ENCODE peak calls at places on chromosome 7, in five cellular contexts. One of them, this sample, is unnamed.

GRCh38 chr7:101534015-101534803 is 94.9 kb downstream of the MYL10 start:
- ATAC-seq in activated naive CD4-positive, alpha-beta T cell treated with anti-CD3 and anti-CD28 coated beads, Interleukin-2, amount 50 U/mL, for 72 hours: no peak
- ATAC-seq in stimulated activated effector memory CD8-positive, alpha-beta T cell treated with anti-CD3 and anti-CD28 coated beads, Interleukin-12 subunit alpha, Interleukin-12 subunit beta, amount 100 ng/mL, for 72 hours: no peak
- ATAC-seq in foreskin keratinocyte: no peak
- ATAC-seq in activated T-helper 17 cell treated with anti-CD3 and anti-CD28 coated beads, Interleukin-2, amount 50 U/mL, for 72 hours: no peak
- ATAC-seq in this sample: no peak

GRCh38 chr7:90816511-90817142 is 220.5 kb downstream of the CDK14 start:
- ATAC-seq in activated naive CD4-positive, alpha-beta T cell treated with anti-CD3 and anti-CD28 coated beads, Interleukin-2, amount 50 U/mL, for 72 hours: peak
- ATAC-seq in stimulated activated effector memory CD8-positive, alpha-beta T cell treated with anti-CD3 and anti-CD28 coated beads, Interleukin-12 subunit alpha, Interleukin-12 subunit beta, amount 100 ng/mL, for 72 hours: peak
- ATAC-seq in foreskin keratinocyte: peak
- ATAC-seq in activated T-helper 17 cell treated with anti-CD3 and anti-CD28 coated beads, Interleukin-2, amount 50 U/mL, for 72 hours: peak
- ATAC-seq in this sample: peak

GRCh38 chr7:32501522-32501921 is 6.2 kb downstream of the AVL9 start:
- ATAC-seq in foreskin keratinocyte: peak
- ATAC-seq in stimulated activated effector memory CD8-positive, alpha-beta T cell treated with anti-CD3 and anti-CD28 coated beads, Interleukin-12 subunit alpha, Interleukin-12 subunit beta, amount 100 ng/mL, for 72 hours: no peak
- ATAC-seq in activated naive CD4-positive, alpha-beta T cell treated with anti-CD3 and anti-CD28 coated beads, Interleukin-2, amount 50 U/mL, for 72 hours: no peak
- ATAC-seq in activated T-helper 17 cell treated with anti-CD3 and anti-CD28 coated beads, Interleukin-2, amount 50 U/mL, for 72 hours: peak
- ATAC-seq in this sample: no peak

GRCh38 chr7:134811798-134812197 is 32.4 kb downstream of the CALD1 start:
- ATAC-seq in activated T-helper 17 cell treated with anti-CD3 and anti-CD28 coated beads, Interleukin-2, amount 50 U/mL, for 72 hours: no peak
- ATAC-seq in stimulated activated effector memory CD8-positive, alpha-beta T cell treated with anti-CD3 and anti-CD28 coated beads, Interleukin-12 subunit alpha, Interleukin-12 subunit beta, amount 100 ng/mL, for 72 hours: no peak
- ATAC-seq in activated naive CD4-positive, alpha-beta T cell treated with anti-CD3 and anti-CD28 coated beads, Interleukin-2, amount 50 U/mL, for 72 hours: no peak
- ATAC-seq in foreskin keratinocyte: no peak
- ATAC-seq in this sample: no peak

GRCh38 chr7:132666076-132666775 is 90.0 kb upstream of the PLXNA4 start:
- ATAC-seq in activated T-helper 17 cell treated with anti-CD3 and anti-CD28 coated beads, Interleukin-2, amount 50 U/mL, for 72 hours: peak
- ATAC-seq in foreskin keratinocyte: no peak
- ATAC-seq in stimulated activated effector memory CD8-positive, alpha-beta T cell treated with anti-CD3 and anti-CD28 coated beads, Interleukin-12 subunit alpha, Interleukin-12 subunit beta, amount 100 ng/mL, for 72 hours: peak
- ATAC-seq in activated naive CD4-positive, alpha-beta T cell treated with anti-CD3 and anti-CD28 coated beads, Interleukin-2, amount 50 U/mL, for 72 hours: peak
- ATAC-seq in this sample: no peak

GRCh38 chr7:29573594-29573993 is 10.0 kb downstream of the PRR15 start:
- ATAC-seq in stimulated activated effector memory CD8-positive, alpha-beta T cell treated with anti-CD3 and anti-CD28 coated beads, Interleukin-12 subunit alpha, Interleukin-12 subunit beta, amount 100 ng/mL, for 72 hours: no peak
- ATAC-seq in foreskin keratinocyte: no peak
- ATAC-seq in activated T-helper 17 cell treated with anti-CD3 and anti-CD28 coated beads, Interleukin-2, amount 50 U/mL, for 72 hours: no peak
- ATAC-seq in activated naive CD4-positive, alpha-beta T cell treated with anti-CD3 and anti-CD28 coated beads, Interleukin-2, amount 50 U/mL, for 72 hours: no peak
- ATAC-seq in this sample: no peak

GRCh38 chr7:30445770-30446169 is 32.8 kb downstream of the NOD1 start:
- ATAC-seq in foreskin keratinocyte: no peak
- ATAC-seq in stimulated activated effector memory CD8-positive, alpha-beta T cell treated with anti-CD3 and anti-CD28 coated beads, Interleukin-12 subunit alpha, Interleukin-12 subunit beta, amount 100 ng/mL, for 72 hours: peak
- ATAC-seq in activated T-helper 17 cell treated with anti-CD3 and anti-CD28 coated beads, Interleukin-2, amount 50 U/mL, for 72 hours: peak
- ATAC-seq in activated naive CD4-positive, alpha-beta T cell treated with anti-CD3 and anti-CD28 coated beads, Interleukin-2, amount 50 U/mL, for 72 hours: peak
- ATAC-seq in this sample: peak

GRCh38 chr7:45983720-45984032 is 62.6 kb upstream of the IGFBP3 start:
- ATAC-seq in foreskin keratinocyte: no peak
- ATAC-seq in activated naive CD4-positive, alpha-beta T cell treated with anti-CD3 and anti-CD28 coated beads, Interleukin-2, amount 50 U/mL, for 72 hours: no peak
- ATAC-seq in activated T-helper 17 cell treated with anti-CD3 and anti-CD28 coated beads, Interleukin-2, amount 50 U/mL, for 72 hours: no peak
- ATAC-seq in stimulated activated effector memory CD8-positive, alpha-beta T cell treated with anti-CD3 and anti-CD28 coated beads, Interleukin-12 subunit alpha, Interleukin-12 subunit beta, amount 100 ng/mL, for 72 hours: no peak
- ATAC-seq in this sample: no peak

GRCh38 chr7:16242920-16243319 is 178.4 kb downstream of the CRPPA start:
- ATAC-seq in foreskin keratinocyte: no peak
- ATAC-seq in activated T-helper 17 cell treated with anti-CD3 and anti-CD28 coated beads, Interleukin-2, amount 50 U/mL, for 72 hours: no peak
- ATAC-seq in stimulated activated effector memory CD8-positive, alpha-beta T cell treated with anti-CD3 and anti-CD28 coated beads, Interleukin-12 subunit alpha, Interleukin-12 subunit beta, amount 100 ng/mL, for 72 hours: no peak
- ATAC-seq in activated naive CD4-positive, alpha-beta T cell treated with anti-CD3 and anti-CD28 coated beads, Interleukin-2, amount 50 U/mL, for 72 hours: no peak
- ATAC-seq in this sample: no peak

GRCh38 chr7:77697535-77697831 is 1.2 kb downstream of the RSBN1L start:
- ATAC-seq in activated T-helper 17 cell treated with anti-CD3 and anti-CD28 coated beads, Interleukin-2, amount 50 U/mL, for 72 hours: peak
- ATAC-seq in foreskin keratinocyte: peak
- ATAC-seq in stimulated activated effector memory CD8-positive, alpha-beta T cell treated with anti-CD3 and anti-CD28 coated beads, Interleukin-12 subunit alpha, Interleukin-12 subunit beta, amount 100 ng/mL, for 72 hours: no peak
- ATAC-seq in activated naive CD4-positive, alpha-beta T cell treated with anti-CD3 and anti-CD28 coated beads, Interleukin-2, amount 50 U/mL, for 72 hours: no peak
- ATAC-seq in this sample: no peak

GRCh38 chr7:1669954-1670893 is at the start of gene ELFN1:
- ATAC-seq in stimulated activated effector memory CD8-positive, alpha-beta T cell treated with anti-CD3 and anti-CD28 coated beads, Interleukin-12 subunit alpha, Interleukin-12 subunit beta, amount 100 ng/mL, for 72 hours: no peak
- ATAC-seq in activated T-helper 17 cell treated with anti-CD3 and anti-CD28 coated beads, Interleukin-2, amount 50 U/mL, for 72 hours: no peak
- ATAC-seq in foreskin keratinocyte: no peak
- ATAC-seq in activated naive CD4-positive, alpha-beta T cell treated with anti-CD3 and anti-CD28 coated beads, Interleukin-2, amount 50 U/mL, for 72 hours: no peak
- ATAC-seq in this sample: no peak

GRCh38 chr7:24971333-24972165 is 8.4 kb downstream of the OSBPL3 start:
- ATAC-seq in foreskin keratinocyte: peak
- ATAC-seq in activated T-helper 17 cell treated with anti-CD3 and anti-CD28 coated beads, Interleukin-2, amount 50 U/mL, for 72 hours: peak
- ATAC-seq in stimulated activated effector memory CD8-positive, alpha-beta T cell treated with anti-CD3 and anti-CD28 coated beads, Interleukin-12 subunit alpha, Interleukin-12 subunit beta, amount 100 ng/mL, for 72 hours: peak
- ATAC-seq in activated naive CD4-positive, alpha-beta T cell treated with anti-CD3 and anti-CD28 coated beads, Interleukin-2, amount 50 U/mL, for 72 hours: no peak
- ATAC-seq in this sample: no peak

GRCh38 chr7:70542750-70543376 is 589.1 kb upstream of the GALNT17 start:
- ATAC-seq in stimulated activated effector memory CD8-positive, alpha-beta T cell treated with anti-CD3 and anti-CD28 coated beads, Interleukin-12 subunit alpha, Interleukin-12 subunit beta, amount 100 ng/mL, for 72 hours: no peak
- ATAC-seq in foreskin keratinocyte: no peak
- ATAC-seq in activated T-helper 17 cell treated with anti-CD3 and anti-CD28 coated beads, Interleukin-2, amount 50 U/mL, for 72 hours: no peak
- ATAC-seq in activated naive CD4-positive, alpha-beta T cell treated with anti-CD3 and anti-CD28 coated beads, Interleukin-2, amount 50 U/mL, for 72 hours: no peak
- ATAC-seq in this sample: no peak

GRCh38 chr7:519429-519973 is at the start of gene PDGFA:
- ATAC-seq in foreskin keratinocyte: peak
- ATAC-seq in activated naive CD4-positive, alpha-beta T cell treated with anti-CD3 and anti-CD28 coated beads, Interleukin-2, amount 50 U/mL, for 72 hours: peak
- ATAC-seq in stimulated activated effector memory CD8-positive, alpha-beta T cell treated with anti-CD3 and anti-CD28 coated beads, Interleukin-12 subunit alpha, Interleukin-12 subunit beta, amount 100 ng/mL, for 72 hours: peak
- ATAC-seq in activated T-helper 17 cell treated with anti-CD3 and anti-CD28 coated beads, Interleukin-2, amount 50 U/mL, for 72 hours: peak
- ATAC-seq in this sample: peak

GRCh38 chr7:360454-361100 is 70.6 kb downstream of the FOXL3 start:
- ATAC-seq in foreskin keratinocyte: no peak
- ATAC-seq in activated naive CD4-positive, alpha-beta T cell treated with anti-CD3 and anti-CD28 coated beads, Interleukin-2, amount 50 U/mL, for 72 hours: peak
- ATAC-seq in stimulated activated effector memory CD8-positive, alpha-beta T cell treated with anti-CD3 and anti-CD28 coated beads, Interleukin-12 subunit alpha, Interleukin-12 subunit beta, amount 100 ng/mL, for 72 hours: peak
- ATAC-seq in activated T-helper 17 cell treated with anti-CD3 and anti-CD28 coated beads, Interleukin-2, amount 50 U/mL, for 72 hours: peak
- ATAC-seq in this sample: no peak

GRCh38 chr7:97226541-97226940 is 109.0 kb downstream of the SDHAF3 start:
- ATAC-seq in activated naive CD4-positive, alpha-beta T cell treated with anti-CD3 and anti-CD28 coated beads, Interleukin-2, amount 50 U/mL, for 72 hours: no peak
- ATAC-seq in stimulated activated effector memory CD8-positive, alpha-beta T cell treated with anti-CD3 and anti-CD28 coated beads, Interleukin-12 subunit alpha, Interleukin-12 subunit beta, amount 100 ng/mL, for 72 hours: no peak
- ATAC-seq in foreskin keratinocyte: no peak
- ATAC-seq in activated T-helper 17 cell treated with anti-CD3 and anti-CD28 coated beads, Interleukin-2, amount 50 U/mL, for 72 hours: no peak
- ATAC-seq in this sample: no peak

GRCh38 chr7:140702774-140703173 is 6.3 kb downstream of the NDUFB2 start:
- ATAC-seq in stimulated activated effector memory CD8-positive, alpha-beta T cell treated with anti-CD3 and anti-CD28 coated beads, Interleukin-12 subunit alpha, Interleukin-12 subunit beta, amount 100 ng/mL, for 72 hours: no peak
- ATAC-seq in activated T-helper 17 cell treated with anti-CD3 and anti-CD28 coated beads, Interleukin-2, amount 50 U/mL, for 72 hours: no peak
- ATAC-seq in foreskin keratinocyte: no peak
- ATAC-seq in activated naive CD4-positive, alpha-beta T cell treated with anti-CD3 and anti-CD28 coated beads, Interleukin-2, amount 50 U/mL, for 72 hours: no peak
- ATAC-seq in this sample: no peak

GRCh38 chr7:106080307-106080987 is 31.7 kb downstream of the SYPL1 start:
- ATAC-seq in activated T-helper 17 cell treated with anti-CD3 and anti-CD28 coated beads, Interleukin-2, amount 50 U/mL, for 72 hours: no peak
- ATAC-seq in stimulated activated effector memory CD8-positive, alpha-beta T cell treated with anti-CD3 and anti-CD28 coated beads, Interleukin-12 subunit alpha, Interleukin-12 subunit beta, amount 100 ng/mL, for 72 hours: no peak
- ATAC-seq in foreskin keratinocyte: no peak
- ATAC-seq in activated naive CD4-positive, alpha-beta T cell treated with anti-CD3 and anti-CD28 coated beads, Interleukin-2, amount 50 U/mL, for 72 hours: no peak
- ATAC-seq in this sample: no peak

GRCh38 chr7:25495905-25496304 is 267.6 kb upstream of the NPVF start:
- ATAC-seq in stimulated activated effector memory CD8-positive, alpha-beta T cell treated with anti-CD3 and anti-CD28 coated beads, Interleukin-12 subunit alpha, Interleukin-12 subunit beta, amount 100 ng/mL, for 72 hours: no peak
- ATAC-seq in activated naive CD4-positive, alpha-beta T cell treated with anti-CD3 and anti-CD28 coated beads, Interleukin-2, amount 50 U/mL, for 72 hours: no peak
- ATAC-seq in activated T-helper 17 cell treated with anti-CD3 and anti-CD28 coated beads, Interleukin-2, amount 50 U/mL, for 72 hours: no peak
- ATAC-seq in foreskin keratinocyte: no peak
- ATAC-seq in this sample: no peak

GRCh38 chr7:92609921-92610518 is 19.8 kb upstream of the FAM133B start:
- ATAC-seq in stimulated activated effector memory CD8-positive, alpha-beta T cell treated with anti-CD3 and anti-CD28 coated beads, Interleukin-12 subunit alpha, Interleukin-12 subunit beta, amount 100 ng/mL, for 72 hours: peak
- ATAC-seq in foreskin keratinocyte: peak
- ATAC-seq in activated naive CD4-positive, alpha-beta T cell treated with anti-CD3 and anti-CD28 coated beads, Interleukin-2, amount 50 U/mL, for 72 hours: peak
- ATAC-seq in activated T-helper 17 cell treated with anti-CD3 and anti-CD28 coated beads, Interleukin-2, amount 50 U/mL, for 72 hours: peak
- ATAC-seq in this sample: no peak

GRCh38 chr7:124590814-124591213 is 174.8 kb downstream of the GPR37 start:
- ATAC-seq in activated naive CD4-positive, alpha-beta T cell treated with anti-CD3 and anti-CD28 coated beads, Interleukin-2, amount 50 U/mL, for 72 hours: no peak
- ATAC-seq in foreskin keratinocyte: no peak
- ATAC-seq in activated T-helper 17 cell treated with anti-CD3 and anti-CD28 coated beads, Interleukin-2, amount 50 U/mL, for 72 hours: no peak
- ATAC-seq in stimulated activated effector memory CD8-positive, alpha-beta T cell treated with anti-CD3 and anti-CD28 coated beads, Interleukin-12 subunit alpha, Interleukin-12 subunit beta, amount 100 ng/mL, for 72 hours: no peak
- ATAC-seq in this sample: no peak

GRCh38 chr7:85688712-85689111 is 501.9 kb upstream of the SEMA3D start:
- ATAC-seq in activated T-helper 17 cell treated with anti-CD3 and anti-CD28 coated beads, Interleukin-2, amount 50 U/mL, for 72 hours: no peak
- ATAC-seq in activated naive CD4-positive, alpha-beta T cell treated with anti-CD3 and anti-CD28 coated beads, Interleukin-2, amount 50 U/mL, for 72 hours: no peak
- ATAC-seq in stimulated activated effector memory CD8-positive, alpha-beta T cell treated with anti-CD3 and anti-CD28 coated beads, Interleukin-12 subunit alpha, Interleukin-12 subunit beta, amount 100 ng/mL, for 72 hours: no peak
- ATAC-seq in foreskin keratinocyte: no peak
- ATAC-seq in this sample: no peak

GRCh38 chr7:38831262-38831661 is 77.7 kb downstream of the VPS41 start:
- ATAC-seq in stimulated activated effector memory CD8-positive, alpha-beta T cell treated with anti-CD3 and anti-CD28 coated beads, Interleukin-12 subunit alpha, Interleukin-12 subunit beta, amount 100 ng/mL, for 72 hours: no peak
- ATAC-seq in activated naive CD4-positive, alpha-beta T cell treated with anti-CD3 and anti-CD28 coated beads, Interleukin-2, amount 50 U/mL, for 72 hours: no peak
- ATAC-seq in foreskin keratinocyte: no peak
- ATAC-seq in activated T-helper 17 cell treated with anti-CD3 and anti-CD28 coated beads, Interleukin-2, amount 50 U/mL, for 72 hours: no peak
- ATAC-seq in this sample: no peak

GRCh38 chr7:3899559-3899991 is 598.5 kb downstream of the SDK1 start:
- ATAC-seq in activated T-helper 17 cell treated with anti-CD3 and anti-CD28 coated beads, Interleukin-2, amount 50 U/mL, for 72 hours: no peak
- ATAC-seq in activated naive CD4-positive, alpha-beta T cell treated with anti-CD3 and anti-CD28 coated beads, Interleukin-2, amount 50 U/mL, for 72 hours: no peak
- ATAC-seq in foreskin keratinocyte: no peak
- ATAC-seq in stimulated activated effector memory CD8-positive, alpha-beta T cell treated with anti-CD3 and anti-CD28 coated beads, Interleukin-12 subunit alpha, Interleukin-12 subunit beta, amount 100 ng/mL, for 72 hours: peak
- ATAC-seq in this sample: peak

GRCh38 chr7:26550492-26550891 is 258.8 kb downstream of the SNX10 start:
- ATAC-seq in stimulated activated effector memory CD8-positive, alpha-beta T cell treated with anti-CD3 and anti-CD28 coated beads, Interleukin-12 subunit alpha, Interleukin-12 subunit beta, amount 100 ng/mL, for 72 hours: no peak
- ATAC-seq in activated naive CD4-positive, alpha-beta T cell treated with anti-CD3 and anti-CD28 coated beads, Interleukin-2, amount 50 U/mL, for 72 hours: no peak
- ATAC-seq in foreskin keratinocyte: peak
- ATAC-seq in activated T-helper 17 cell treated with anti-CD3 and anti-CD28 coated beads, Interleukin-2, amount 50 U/mL, for 72 hours: no peak
- ATAC-seq in this sample: no peak

GRCh38 chr7:91759205-91759863 is 121.2 kb downstream of the MTERF1 start:
- ATAC-seq in activated naive CD4-positive, alpha-beta T cell treated with anti-CD3 and anti-CD28 coated beads, Interleukin-2, amount 50 U/mL, for 72 hours: no peak
- ATAC-seq in foreskin keratinocyte: peak
- ATAC-seq in stimulated activated effector memory CD8-positive, alpha-beta T cell treated with anti-CD3 and anti-CD28 coated beads, Interleukin-12 subunit alpha, Interleukin-12 subunit beta, amount 100 ng/mL, for 72 hours: no peak
- ATAC-seq in activated T-helper 17 cell treated with anti-CD3 and anti-CD28 coated beads, Interleukin-2, amount 50 U/mL, for 72 hours: no peak
- ATAC-seq in this sample: no peak

GRCh38 chr7:75645570-75645969 is 93.2 kb downstream of the HIP1 start:
- ATAC-seq in activated T-helper 17 cell treated with anti-CD3 and anti-CD28 coated beads, Interleukin-2, amount 50 U/mL, for 72 hours: no peak
- ATAC-seq in stimulated activated effector memory CD8-positive, alpha-beta T cell treated with anti-CD3 and anti-CD28 coated beads, Interleukin-12 subunit alpha, Interleukin-12 subunit beta, amount 100 ng/mL, for 72 hours: no peak
- ATAC-seq in foreskin keratinocyte: no peak
- ATAC-seq in activated naive CD4-positive, alpha-beta T cell treated with anti-CD3 and anti-CD28 coated beads, Interleukin-2, amount 50 U/mL, for 72 hours: no peak
- ATAC-seq in this sample: no peak

GRCh38 chr7:128299109-128299514 is 44.6 kb downstream of the RBM28 start:
- ATAC-seq in activated naive CD4-positive, alpha-beta T cell treated with anti-CD3 and anti-CD28 coated beads, Interleukin-2, amount 50 U/mL, for 72 hours: no peak
- ATAC-seq in foreskin keratinocyte: no peak
- ATAC-seq in activated T-helper 17 cell treated with anti-CD3 and anti-CD28 coated beads, Interleukin-2, amount 50 U/mL, for 72 hours: no peak
- ATAC-seq in stimulated activated effector memory CD8-positive, alpha-beta T cell treated with anti-CD3 and anti-CD28 coated beads, Interleukin-12 subunit alpha, Interleukin-12 subunit beta, amount 100 ng/mL, for 72 hours: no peak
- ATAC-seq in this sample: no peak

GRCh38 chr7:130352335-130353074 is 7.9 kb downstream of the CPA5 start:
- ATAC-seq in stimulated activated effector memory CD8-positive, alpha-beta T cell treated with anti-CD3 and anti-CD28 coated beads, Interleukin-12 subunit alpha, Interleukin-12 subunit beta, amount 100 ng/mL, for 72 hours: no peak
- ATAC-seq in foreskin keratinocyte: no peak
- ATAC-seq in activated T-helper 17 cell treated with anti-CD3 and anti-CD28 coated beads, Interleukin-2, amount 50 U/mL, for 72 hours: no peak
- ATAC-seq in activated naive CD4-positive, alpha-beta T cell treated with anti-CD3 and anti-CD28 coated beads, Interleukin-2, amount 50 U/mL, for 72 hours: no peak
- ATAC-seq in this sample: no peak

GRCh38 chr7:156261581-156261980 is 379.0 kb upstream of the RNF32 start:
- ATAC-seq in foreskin keratinocyte: no peak
- ATAC-seq in activated T-helper 17 cell treated with anti-CD3 and anti-CD28 coated beads, Interleukin-2, amount 50 U/mL, for 72 hours: no peak
- ATAC-seq in activated naive CD4-positive, alpha-beta T cell treated with anti-CD3 and anti-CD28 coated beads, Interleukin-2, amount 50 U/mL, for 72 hours: no peak
- ATAC-seq in stimulated activated effector memory CD8-positive, alpha-beta T cell treated with anti-CD3 and anti-CD28 coated beads, Interleukin-12 subunit alpha, Interleukin-12 subunit beta, amount 100 ng/mL, for 72 hours: no peak
- ATAC-seq in this sample: no peak

GRCh38 chr7:9961161-9961922 is 1012.3 kb upstream of the PHF14 start:
- ATAC-seq in stimulated activated effector memory CD8-positive, alpha-beta T cell treated with anti-CD3 and anti-CD28 coated beads, Interleukin-12 subunit alpha, Interleukin-12 subunit beta, amount 100 ng/mL, for 72 hours: no peak
- ATAC-seq in activated T-helper 17 cell treated with anti-CD3 and anti-CD28 coated beads, Interleukin-2, amount 50 U/mL, for 72 hours: no peak
- ATAC-seq in activated naive CD4-positive, alpha-beta T cell treated with anti-CD3 and anti-CD28 coated beads, Interleukin-2, amount 50 U/mL, for 72 hours: no peak
- ATAC-seq in foreskin keratinocyte: no peak
- ATAC-seq in this sample: no peak

GRCh38 chr7:99557940-99558305 is 519 bp upstream of the ZNF655 start:
- ATAC-seq in activated naive CD4-positive, alpha-beta T cell treated with anti-CD3 and anti-CD28 coated beads, Interleukin-2, amount 50 U/mL, for 72 hours: peak
- ATAC-seq in activated T-helper 17 cell treated with anti-CD3 and anti-CD28 coated beads, Interleukin-2, amount 50 U/mL, for 72 hours: peak
- ATAC-seq in stimulated activated effector memory CD8-positive, alpha-beta T cell treated with anti-CD3 and anti-CD28 coated beads, Interleukin-12 subunit alpha, Interleukin-12 subunit beta, amount 100 ng/mL, for 72 hours: peak
- ATAC-seq in foreskin keratinocyte: peak
- ATAC-seq in this sample: peak